ENCODE peak calls at places on chromosomes 6 and 20, in nine cellular contexts. X, O, P, M, Q, Y, N, H and V are unnamed samples.

GRCh38 chr20:51811040-51811351 is 8.7 kb upstream of the SALL4 start:
- DNase-seq in X (no peak), Y (no peak), Q (no peak), P (no peak), O (no peak), N (no peak), M (no peak), H (no peak), V (no peak)

GRCh38 chr20:46129955-46130481 is 11.9 kb downstream of the CD40 start:
- DNase-seq in O (no peak), P (no peak), N (no peak), X (no peak), Q (no peak), M (no peak), Y (no peak), H (no peak), V (no peak)

GRCh38 chr6:53065266-53066058 is at the start of gene FBXO9:
- DNase-seq in O (peak), H (peak), X (peak), M (no peak), N (peak), Q (no peak), Y (peak), P (peak), V (peak)

GRCh38 chr20:16246870-16247269 is 326.4 kb downstream of the KIF16B start:
- DNase-seq in Y (no peak), O (no peak), Q (no peak), P (no peak), X (no peak), N (no peak), H (no peak), M (no peak), V (no peak)

GRCh38 chr6:26613717-26614683 is 17.2 kb downstream of the ABT1 start:
- DNase-seq in O (peak), N (peak), P (no peak), Y (peak), Q (no peak), M (no peak), H (no peak), X (no peak), V (no peak)

GRCh38 chr6:89411269-89412070 is 603 bp downstream of the RRAGD start:
- DNase-seq in X (peak), M (no peak), P (peak), H (no peak), Q (no peak), Y (peak), O (peak), N (peak), V (no peak)

GRCh38 chr20:48619126-48620101 is 208.4 kb downstream of the PREX1 start:
- DNase-seq in N (peak), O (no peak), X (no peak), H (no peak), P (no peak), Y (peak), M (no peak), Q (no peak), V (no peak)

GRCh38 chr6:1596088-1596852 is 13.4 kb upstream of the FOXC1 start:
- DNase-seq in O (peak), M (no peak), Q (peak), P (peak), Y (peak), N (peak), X (no peak), H (no peak), V (peak)

GRCh38 chr6:89197141-89197540 is 20.0 kb downstream of the GABRR1 start:
- DNase-seq in X (no peak), M (no peak), O (no peak), P (no peak), Q (no peak), N (no peak), Y (no peak), H (no peak), V (no peak)